ENCODE peak calls at places on chromosome 3, in six cellular contexts. G is neural progenitor cell, O is cardiac fibroblast, K is foreskin fibroblast, F is adrenal gland, D is HCT116. H is an unnamed sample.

GRCh38 chr3:52429779-52430415 is 15.0 kb downstream of the SEMA3G start:
- DNase-seq in O (no peak), G (no peak), D (no peak), K (no peak), F (no peak), H (no peak)

GRCh38 chr3:178100881-178101280 is 435.4 kb upstream of the KCNMB2 start:
- DNase-seq in K (no peak), O (peak), D (no peak), F (no peak), G (no peak), H (no peak)

GRCh38 chr3:188021041-188021440 is 132.9 kb upstream of the LPP start:
- DNase-seq in G (no peak), K (peak), F (no peak), O (peak), D (no peak), H (no peak)

GRCh38 chr3:89617706-89618105 is 510.3 kb downstream of the EPHA3 start:
- DNase-seq in F (no peak), K (peak), D (no peak), G (no peak), O (peak), H (no peak)

GRCh38 chr3:39990532-39990931 is 181.1 kb downstream of the MYRIP start:
- DNase-seq in D (peak), O (peak), K (peak), G (peak), F (peak), H (peak)

GRCh38 chr3:12345141-12345561 is 56.3 kb downstream of the PPARG start:
- DNase-seq in F (no peak), O (peak), K (peak), G (no peak), D (peak), H (no peak)

GRCh38 chr3:53211704-53212702 is 43.8 kb downstream of the TKT start:
- DNase-seq in F (no peak), D (no peak), O (no peak), K (no peak), G (no peak), H (no peak)

GRCh38 chr3:13600950-13601691 is 52.2 kb downstream of the FBLN2 start:
- DNase-seq in K (peak), G (no peak), F (no peak), D (peak), O (peak), H (peak)

GRCh38 chr3:86702381-86702958 is 288.5 kb downstream of the VGLL3 start:
- DNase-seq in O (peak), F (no peak), K (peak), D (no peak), G (peak), H (no peak)

GRCh38 chr3:99250272-99250671 is 348.8 kb upstream of the DCBLD2 start:
- DNase-seq in K (peak), D (no peak), G (no peak), F (no peak), O (no peak), H (peak)

GRCh38 chr3:99760602-99761001 is 57.1 kb upstream of the CMSS1 start:
- DNase-seq in G (no peak), D (no peak), K (no peak), F (no peak), O (peak), H (no peak)

GRCh38 chr3:150922611-150923010 is 17.4 kb upstream of the MINDY4B start:
- DNase-seq in D (peak), F (no peak), K (no peak), O (no peak), G (peak), H (no peak)

GRCh38 chr3:61060421-61060861 is 190.8 kb downstream of the FHIT start:
- DNase-seq in O (no peak), G (no peak), F (no peak), D (no peak), K (no peak), H (no peak)

GRCh38 chr3:45546636-45547201 is 47.8 kb upstream of the LIMD1 start:
- DNase-seq in K (no peak), G (peak), F (no peak), D (peak), O (no peak), H (no peak)

GRCh38 chr3:125157183-125157582 is 55.4 kb downstream of the SLC12A8 start:
- DNase-seq in F (no peak), K (no peak), D (no peak), G (no peak), O (no peak), H (no peak)

GRCh38 chr3:35688826-35689225 is 49.5 kb downstream of the ARPP21 start:
- DNase-seq in O (no peak), G (no peak), F (no peak), D (no peak), K (no peak), H (no peak)

GRCh38 chr3:101204246-101204645 is 116.1 kb downstream of the IMPG2 start:
- DNase-seq in D (no peak), O (peak), K (no peak), G (peak), F (no peak), H (no peak)

GRCh38 chr3:101200461-101200860 is 119.9 kb downstream of the IMPG2 start:
- DNase-seq in K (no peak), O (no peak), G (no peak), D (no peak), F (no peak), H (no peak)

GRCh38 chr3:101203411-101203810 is 117.0 kb downstream of the IMPG2 start:
- DNase-seq in F (no peak), G (no peak), O (no peak), K (peak), D (no peak), H (no peak)

DNA sequence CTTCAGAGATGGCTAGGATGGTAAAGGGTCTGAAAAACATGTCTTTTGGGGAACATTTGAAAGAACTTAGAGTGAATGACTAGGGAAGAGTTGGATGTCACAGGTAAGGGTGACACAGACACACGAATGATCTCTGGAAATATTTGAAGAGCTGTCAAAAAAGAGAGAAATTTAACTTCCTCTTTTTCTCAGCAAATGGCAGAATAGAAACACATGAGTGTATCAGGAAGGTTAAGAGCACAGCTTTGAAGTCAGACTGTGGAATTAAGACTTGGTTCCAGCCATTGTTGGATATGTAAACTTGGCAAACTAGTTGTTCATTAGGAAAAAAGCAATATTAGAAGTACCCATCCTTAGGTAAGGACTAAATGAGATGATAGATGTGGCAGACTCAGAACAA is 117.7 kb downstream of the IMPG2 start:
- DNase-seq in G (no peak), O (no peak), K (no peak), F (no peak), D (no peak), H (no peak)
- H3K4me3 ChIP-seq in G (no peak), O (no peak), K (no peak), F (no peak), D (no peak), H (no peak)

DNA sequence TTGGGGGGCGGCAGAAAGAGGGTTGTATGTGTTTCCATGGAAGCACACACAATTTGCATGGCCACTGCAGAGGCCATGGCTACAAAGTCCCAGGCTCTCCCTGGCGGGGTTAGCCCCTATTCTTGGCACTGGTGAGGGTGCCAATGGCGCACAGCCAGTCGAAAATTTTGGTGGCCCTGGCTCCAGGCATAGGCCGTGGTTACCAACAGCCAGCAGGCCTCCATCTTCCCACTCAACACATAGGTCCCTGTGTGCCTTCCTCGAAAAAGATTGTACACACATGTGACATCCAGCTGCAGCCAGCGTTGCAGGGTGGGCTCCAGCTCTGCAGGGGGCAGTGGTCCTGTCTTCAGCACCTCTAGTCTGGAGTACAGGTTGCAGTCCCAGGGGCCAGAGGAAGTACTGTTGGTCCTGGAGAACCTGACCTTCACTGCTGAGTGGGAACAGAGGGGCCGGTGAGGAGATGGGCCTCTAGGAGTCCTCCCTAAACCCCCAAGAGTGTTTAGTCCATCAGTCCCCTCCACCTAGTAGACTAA is 7.1 kb downstream of the P4HTM start:
- DNase-seq in O (no peak), G (no peak), F (no peak), D (no peak), K (no peak), H (no peak)
- TF ChIP-seq CTCF in O (no peak), G (no peak), F (no peak), D (no peak), K (no peak), H (no peak)

GRCh38 chr3:107193114-107193513 is 184.1 kb upstream of the CCDC54 start:
- DNase-seq in F (no peak), G (no peak), K (no peak), O (no peak), D (no peak), H (no peak)

GRCh38 chr3:107201146-107201545 is 176.1 kb upstream of the CCDC54 start:
- DNase-seq in K (no peak), O (no peak), G (no peak), D (no peak), F (no peak), H (no peak)

GRCh38 chr3:107204121-107204520 is 173.1 kb upstream of the CCDC54 start:
- DNase-seq in D (no peak), K (no peak), O (no peak), G (no peak), F (no peak), H (no peak)

GRCh38 chr3:107199962-107200465 is 177.2 kb upstream of the CCDC54 start:
- DNase-seq in O (no peak), F (no peak), D (no peak), K (no peak), G (no peak), H (no peak)

DNA sequence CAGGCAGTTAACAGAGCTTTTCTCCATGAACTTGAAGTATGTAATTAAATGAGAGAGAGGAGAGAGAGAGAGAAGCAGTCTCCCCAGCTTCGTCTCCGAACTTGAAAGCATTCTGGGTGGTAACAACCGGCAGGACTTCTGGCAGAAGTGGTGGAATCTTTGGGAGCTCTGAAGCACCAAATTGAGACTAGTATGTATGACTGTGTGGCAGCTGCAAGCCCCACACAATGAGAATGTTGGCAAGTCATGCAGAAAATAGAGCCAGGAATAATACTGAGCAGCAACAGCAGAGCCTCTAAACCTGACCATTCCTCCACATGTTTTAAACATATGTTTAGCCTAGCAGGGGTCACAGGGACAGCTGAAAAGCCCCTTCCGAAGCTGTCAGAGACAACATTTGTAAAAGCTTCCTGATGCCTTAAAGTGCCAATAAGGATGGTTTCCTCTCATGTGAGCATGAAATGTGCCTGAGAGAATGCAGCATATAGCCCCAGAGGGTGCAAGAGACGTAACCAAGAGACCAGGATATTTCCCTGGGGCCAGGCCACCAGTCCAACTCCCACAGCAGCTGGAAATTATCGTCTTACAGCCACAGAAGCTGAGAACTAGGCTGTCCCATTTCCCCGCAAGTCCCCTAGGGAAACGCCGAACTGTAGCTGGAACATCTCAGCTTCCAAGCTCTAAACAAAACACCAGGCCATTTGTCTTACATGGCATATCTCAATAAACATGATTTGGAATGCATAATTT is 178.5 kb upstream of the CCDC54 start:
- DNase-seq in G (no peak), D (no peak), F (no peak), O (peak), K (peak), H (peak)
- H3K4me3 ChIP-seq in G (no peak), D (no peak), F (no peak), O (peak), K (peak), H (no peak)

GRCh38 chr3:30501526-30501925 is 104.9 kb upstream of the TGFBR2 start:
- DNase-seq in G (no peak), D (no peak), K (no peak), O (no peak), F (no peak), H (no peak)
- TF ChIP-seq CTCF in G (no peak), D (no peak), K (no peak), O (no peak), F (no peak), H (no peak)

DNA sequence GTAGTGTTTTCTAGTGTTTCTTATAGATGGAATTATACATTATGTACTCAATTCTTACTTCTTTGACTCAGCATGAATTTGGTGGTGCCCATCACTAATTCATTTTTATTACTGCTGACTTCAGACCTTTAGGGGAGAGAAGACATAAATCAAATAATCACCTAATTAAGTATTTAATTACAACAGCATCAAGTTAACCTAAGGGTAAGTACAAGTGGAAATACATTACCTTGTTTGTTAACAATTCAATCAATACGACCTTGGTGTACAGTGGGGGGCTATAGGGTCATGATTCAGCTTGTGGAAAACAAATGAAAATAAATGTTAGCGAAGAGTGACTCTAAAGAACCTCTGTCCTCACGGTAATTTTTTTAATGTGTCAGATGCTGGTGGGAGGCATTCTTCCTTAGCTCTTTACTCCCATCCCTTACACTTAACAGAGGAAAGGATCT is 538 bp upstream of the CAPN7 start:
- DNase-seq in G (no peak), D (no peak), K (no peak), O (no peak), F (no peak), H (no peak)
- H3K4me3 ChIP-seq in G (peak), D (peak), K (peak), O (peak), F (peak), H (peak)

GRCh38 chr3:2595486-2595885 is 496.8 kb downstream of the CNTN4 start:
- DNase-seq in O (no peak), F (no peak), G (peak), K (no peak), D (no peak), H (no peak)
- TF ChIP-seq CTCF in O (no peak), F (no peak), G (peak), K (no peak), D (no peak), H (no peak)

GRCh38 chr3:120558784-120559227 is 37.3 kb upstream of the NDUFB4 start:
- DNase-seq in G (peak), F (peak), D (peak), K (peak), O (peak), H (peak)

GRCh38 chr3:120563356-120564022 is 32.6 kb upstream of the NDUFB4 start:
- DNase-seq in G (no peak), D (no peak), K (no peak), F (no peak), O (no peak), H (no peak)

GRCh38 chr3:120559228-120560061 is 36.7 kb upstream of the NDUFB4 start:
- DNase-seq in K (peak), D (peak), O (peak), G (peak), F (peak), H (peak)

GRCh38 chr3:120561251-120562045 is 34.7 kb upstream of the NDUFB4 start:
- DNase-seq in O (peak), D (peak), G (peak), F (peak), K (peak), H (peak)

GRCh38 chr3:120560304-120561250 is 35.6 kb upstream of the NDUFB4 start:
- DNase-seq in O (no peak), G (peak), K (no peak), F (no peak), D (no peak), H (no peak)
- H3K4me3 ChIP-seq in O (no peak), G (peak), K (no peak), F (no peak), D (no peak), H (no peak)

GRCh38 chr3:54841461-54841860 is 86.4 kb downstream of the LRTM1 start:
- DNase-seq in D (no peak), K (no peak), O (no peak), F (no peak), G (no peak), H (no peak)

GRCh38 chr3:54835701-54836100 is 92.2 kb downstream of the LRTM1 start:
- DNase-seq in F (no peak), G (no peak), D (no peak), K (no peak), O (no peak), H (no peak)

GRCh38 chr3:54836876-54837275 is 91.0 kb downstream of the LRTM1 start:
- DNase-seq in D (no peak), O (no peak), G (no peak), K (peak), F (peak), H (no peak)

GRCh38 chr3:54843352-54843751 is 84.5 kb downstream of the LRTM1 start:
- DNase-seq in O (no peak), K (no peak), D (no peak), F (no peak), G (no peak), H (no peak)

GRCh38 chr3:54837964-54838363 is 89.9 kb downstream of the LRTM1 start:
- DNase-seq in G (no peak), K (peak), O (no peak), F (no peak), D (no peak), H (no peak)
- TF ChIP-seq CTCF in G (no peak), K (peak), O (peak), F (no peak), D (peak), H (peak)

DNA sequence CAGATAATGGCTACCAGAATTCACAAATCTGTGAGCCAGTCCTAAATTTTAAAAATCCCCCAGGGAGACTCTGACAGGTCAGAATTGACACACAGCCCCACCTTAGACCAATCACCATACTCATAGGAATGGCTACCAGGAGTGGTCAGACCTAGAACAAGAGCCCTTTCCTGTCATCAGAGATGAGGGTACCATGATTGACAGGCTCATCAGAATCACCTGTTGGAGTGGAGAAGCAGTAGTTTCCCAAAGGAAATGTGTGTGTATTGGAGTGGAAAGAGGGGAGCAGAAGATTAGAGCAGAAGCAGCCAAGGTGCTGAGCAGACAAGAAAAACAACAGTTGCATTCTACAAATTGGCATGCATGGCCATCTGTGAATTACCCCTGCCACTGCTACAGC is 27.0 kb upstream of the SSR3 start:
- DNase-seq in D (no peak), F (no peak), G (no peak), K (no peak), O (no peak), H (no peak)
- H3K4me3 ChIP-seq in D (no peak), F (no peak), G (no peak), K (no peak), O (no peak), H (no peak)